ENCODE peak calls at places on chromosomes 7 and 10, in four cellular contexts. One of them, this sample, is unnamed. For H3K4me1 and H3K36me3, the result is how much of the 10 kb centered on the place peaks cover.

GRCh38 chr10:91247360-91248111 is 27.1 kb downstream of the PCGF5 start:
- DNase-seq in CD8-positive, alpha-beta memory T cell: no peak
- DNase-seq in mammary epithelial cell: no peak
- DNase-seq in lower lobe of right lung: no peak
- DNase-seq in this sample: no peak

GRCh38 chr7:45242698-45243097 is 85.1 kb downstream of the RAMP3 start:
- DNase-seq in CD8-positive, alpha-beta memory T cell: no peak
- DNase-seq in mammary epithelial cell: no peak
- DNase-seq in lower lobe of right lung: no peak
- DNase-seq in this sample: no peak

GRCh38 chr10:98528166-98528784 is 81.5 kb upstream of the HPS1 start:
- DNase-seq in CD8-positive, alpha-beta memory T cell: no peak
- DNase-seq in mammary epithelial cell: no peak
- DNase-seq in lower lobe of right lung: no peak
- DNase-seq in this sample: no peak

GRCh38 chr7:66894463-66895080 is 26.5 kb upstream of the TMEM248 start:
- DNase-seq in CD8-positive, alpha-beta memory T cell: no peak
- DNase-seq in mammary epithelial cell: peak
- DNase-seq in lower lobe of right lung: no peak
- DNase-seq in this sample: no peak

GRCh38 chr10:62681211-62681940 is 123.1 kb upstream of the ADO start:
- DNase-seq in CD8-positive, alpha-beta memory T cell: peak
- DNase-seq in mammary epithelial cell: no peak
- DNase-seq in lower lobe of right lung: peak
- DNase-seq in this sample: no peak

GRCh38 chr7:12756841-12757240 is 69.4 kb downstream of the ARL4A start:
- DNase-seq in CD8-positive, alpha-beta memory T cell: no peak
- DNase-seq in mammary epithelial cell: no peak
- DNase-seq in lower lobe of right lung: no peak
- DNase-seq in this sample: no peak

GRCh38 chr7:95267754-95268153 is 56.6 kb downstream of the PON1 start:
- DNase-seq in CD8-positive, alpha-beta memory T cell: no peak
- DNase-seq in mammary epithelial cell: no peak
- DNase-seq in lower lobe of right lung: no peak
- DNase-seq in this sample: no peak

GRCh38 chr7:25790261-25790660 is 361.7 kb upstream of the NFE2L3 start:
- DNase-seq in CD8-positive, alpha-beta memory T cell: no peak
- DNase-seq in mammary epithelial cell: no peak
- DNase-seq in lower lobe of right lung: no peak
- DNase-seq in this sample: no peak

GRCh38 chr7:114944742-114945625 is 23.1 kb downstream of the MDFIC start:
- DNase-seq in CD8-positive, alpha-beta memory T cell: no peak
- DNase-seq in mammary epithelial cell: no peak
- DNase-seq in lower lobe of right lung: peak
- DNase-seq in this sample: no peak

GRCh38 chr7:75711634-75712494 is 26.9 kb downstream of the HIP1 start:
- DNase-seq in CD8-positive, alpha-beta memory T cell: no peak
- DNase-seq in mammary epithelial cell: no peak
- DNase-seq in lower lobe of right lung: peak
- DNase-seq in this sample: no peak

DNA sequence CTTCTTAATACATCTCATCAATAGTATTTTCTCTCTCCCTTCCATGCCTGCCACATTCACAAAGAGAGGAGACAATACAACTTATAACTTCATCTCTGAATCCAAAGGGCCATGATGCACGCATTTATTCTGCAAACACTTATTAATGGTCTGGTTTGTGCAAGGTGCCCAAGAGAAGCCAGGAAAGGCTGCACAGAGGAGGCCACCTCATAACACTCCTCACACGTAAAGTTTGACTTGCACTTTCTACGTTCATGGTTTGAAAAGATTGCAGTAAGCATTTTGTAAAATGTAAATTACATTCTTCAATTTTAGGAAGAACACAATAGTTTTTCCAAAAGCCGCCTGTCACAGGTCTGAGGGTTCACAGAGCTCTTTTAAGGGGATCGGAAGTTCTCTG is 1.2 kb upstream of the PALS2 start:
- DNase-seq in CD8-positive, alpha-beta memory T cell: no peak
- DNase-seq in mammary epithelial cell: no peak
- DNase-seq in lower lobe of right lung: no peak
- DNase-seq in this sample: no peak
- H3K4me3 ChIP-seq in CD8-positive, alpha-beta memory T cell: peak
- H3K4me3 ChIP-seq in mammary epithelial cell: no peak
- H3K4me3 ChIP-seq in lower lobe of right lung: peak
- H3K4me3 ChIP-seq in this sample: no peak

DNA sequence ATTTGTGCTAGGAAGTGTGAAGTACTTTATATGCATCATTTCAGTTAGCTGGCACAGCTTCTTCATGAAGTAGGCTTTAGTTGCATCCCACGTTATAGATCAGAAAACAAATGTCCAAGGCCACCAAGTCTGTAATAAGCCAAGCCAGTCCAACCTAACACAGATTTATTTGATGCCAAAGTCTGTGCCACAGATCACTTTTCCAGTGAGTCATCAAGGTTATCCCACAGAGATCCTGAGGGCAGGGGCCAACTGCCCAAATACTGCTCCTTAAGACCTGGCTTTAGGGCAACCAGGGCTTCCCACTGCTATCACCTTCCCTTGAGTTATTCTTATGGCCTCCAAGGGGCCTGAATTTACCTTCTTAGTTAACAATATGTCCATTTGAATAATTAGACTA is 1340.4 kb downstream of the XPNPEP1 start:
- DNase-seq in CD8-positive, alpha-beta memory T cell: no peak
- DNase-seq in mammary epithelial cell: no peak
- DNase-seq in lower lobe of right lung: no peak
- DNase-seq in this sample: no peak
- H3K4me1 ChIP-seq in CD8-positive, alpha-beta memory T cell: under half
- H3K4me1 ChIP-seq in mammary epithelial cell: under half
- H3K4me1 ChIP-seq in lower lobe of right lung: under half
- H3K4me1 ChIP-seq in this sample: under half

GRCh38 chr10:125734148-125734547 is 14.6 kb downstream of the EDRF1 start:
- DNase-seq in CD8-positive, alpha-beta memory T cell: no peak
- DNase-seq in mammary epithelial cell: no peak
- DNase-seq in lower lobe of right lung: no peak
- DNase-seq in this sample: no peak

GRCh38 chr10:125742465-125742864 is 23.0 kb downstream of the EDRF1 start:
- DNase-seq in CD8-positive, alpha-beta memory T cell: no peak
- DNase-seq in mammary epithelial cell: no peak
- DNase-seq in lower lobe of right lung: no peak
- DNase-seq in this sample: no peak

GRCh38 chr10:125734823-125735222 is 15.3 kb downstream of the EDRF1 start:
- DNase-seq in CD8-positive, alpha-beta memory T cell: no peak
- DNase-seq in mammary epithelial cell: no peak
- DNase-seq in lower lobe of right lung: no peak
- DNase-seq in this sample: no peak

DNA sequence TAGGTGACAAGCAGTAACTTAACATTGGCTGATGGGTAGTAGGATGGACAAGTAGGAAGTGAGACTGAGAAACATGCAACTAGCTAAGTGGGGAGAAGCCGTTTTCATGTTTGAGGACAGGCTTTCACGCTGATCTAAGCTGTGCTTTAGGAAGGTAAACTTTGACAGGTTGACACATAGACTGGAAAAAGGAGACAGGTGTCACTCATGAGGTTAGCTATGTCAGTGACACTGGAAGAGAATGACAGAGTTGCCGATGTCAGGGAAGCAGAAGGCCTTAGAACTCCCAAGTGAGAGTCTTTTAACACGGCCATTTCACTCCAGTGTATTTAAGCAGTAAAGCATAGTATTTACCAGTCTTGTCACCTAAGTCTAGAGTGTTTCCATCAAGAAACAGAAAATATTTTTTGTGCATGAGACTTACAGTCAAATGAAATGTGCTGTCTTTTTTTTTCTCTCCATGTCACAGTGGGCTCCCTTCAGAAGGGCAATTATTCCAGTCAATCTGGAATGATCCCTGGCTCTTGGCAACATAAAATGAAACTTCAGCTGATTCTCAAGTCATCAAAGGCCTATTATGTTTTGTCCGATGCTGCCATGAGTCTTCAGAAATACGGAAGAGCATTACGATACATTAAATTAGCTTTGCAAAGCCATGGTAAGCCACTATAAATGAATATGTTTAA is 20.6 kb downstream of the EDRF1 start:
- DNase-seq in CD8-positive, alpha-beta memory T cell: no peak
- DNase-seq in mammary epithelial cell: no peak
- DNase-seq in lower lobe of right lung: no peak
- DNase-seq in this sample: no peak
- H3K36me3 ChIP-seq in CD8-positive, alpha-beta memory T cell: half or more
- H3K36me3 ChIP-seq in mammary epithelial cell: half or more
- H3K36me3 ChIP-seq in lower lobe of right lung: half or more
- H3K36me3 ChIP-seq in this sample: half or more

DNA sequence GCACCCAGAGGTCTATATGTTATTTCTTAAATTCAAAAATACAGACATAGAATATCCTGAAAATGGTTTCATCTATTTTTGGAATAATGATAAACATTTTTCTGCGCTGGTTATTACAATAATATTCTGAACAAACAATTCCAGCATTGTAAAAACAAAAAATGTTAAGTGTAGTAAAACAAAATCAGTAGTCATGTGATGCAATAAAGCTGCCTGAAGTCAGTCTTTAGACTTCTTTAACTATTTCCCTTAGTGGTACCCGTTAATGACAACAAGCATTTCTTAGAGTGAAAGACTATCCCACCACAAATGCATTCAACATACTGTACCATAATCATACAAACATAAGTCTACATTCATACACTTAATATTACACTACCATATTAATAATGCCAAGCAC is 1.6 kb downstream of the SKAP2 start:
- DNase-seq in CD8-positive, alpha-beta memory T cell: no peak
- DNase-seq in mammary epithelial cell: peak
- DNase-seq in lower lobe of right lung: no peak
- DNase-seq in this sample: no peak
- H3K4me3 ChIP-seq in CD8-positive, alpha-beta memory T cell: no peak
- H3K4me3 ChIP-seq in mammary epithelial cell: peak
- H3K4me3 ChIP-seq in lower lobe of right lung: peak
- H3K4me3 ChIP-seq in this sample: no peak

GRCh38 chr7:48098846-48099245 is 9.8 kb downstream of the UPP1 start:
- DNase-seq in CD8-positive, alpha-beta memory T cell: no peak
- DNase-seq in mammary epithelial cell: no peak
- DNase-seq in lower lobe of right lung: no peak
- DNase-seq in this sample: no peak

GRCh38 chr7:48097511-48098231 is 8.6 kb downstream of the UPP1 start:
- DNase-seq in CD8-positive, alpha-beta memory T cell: no peak
- DNase-seq in mammary epithelial cell: no peak
- DNase-seq in lower lobe of right lung: no peak
- DNase-seq in this sample: no peak

GRCh38 chr7:48094861-48095293 is 5.8 kb downstream of the UPP1 start:
- DNase-seq in CD8-positive, alpha-beta memory T cell: no peak
- DNase-seq in mammary epithelial cell: peak
- DNase-seq in lower lobe of right lung: no peak
- DNase-seq in this sample: no peak

GRCh38 chr7:48099781-48100180 is 10.7 kb downstream of the UPP1 start:
- DNase-seq in CD8-positive, alpha-beta memory T cell: no peak
- DNase-seq in mammary epithelial cell: no peak
- DNase-seq in lower lobe of right lung: no peak
- DNase-seq in this sample: no peak

DNA sequence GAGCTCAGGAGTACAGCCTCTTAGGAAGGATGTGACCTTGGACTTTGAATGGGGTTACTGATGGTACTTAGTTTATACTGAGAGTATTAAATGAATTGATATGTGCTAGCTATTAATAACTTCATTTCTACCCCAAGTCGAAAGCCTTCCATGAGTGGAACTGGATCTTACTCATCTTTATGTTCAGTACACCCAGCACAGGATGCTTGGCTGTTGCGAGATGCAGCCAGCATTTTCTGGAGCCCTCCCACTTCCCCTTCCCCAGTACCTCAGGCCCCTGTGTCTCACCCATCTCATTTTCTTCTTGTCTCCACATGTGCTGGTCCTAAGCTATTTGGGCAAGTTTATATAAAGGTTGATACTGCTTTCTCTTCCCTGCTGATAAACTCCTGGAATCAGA is 7.2 kb downstream of the UPP1 start:
- DNase-seq in CD8-positive, alpha-beta memory T cell: no peak
- DNase-seq in mammary epithelial cell: no peak
- DNase-seq in lower lobe of right lung: no peak
- DNase-seq in this sample: no peak
- H3K4me1 ChIP-seq in CD8-positive, alpha-beta memory T cell: half or more
- H3K4me1 ChIP-seq in mammary epithelial cell: half or more
- H3K4me1 ChIP-seq in lower lobe of right lung: half or more
- H3K4me1 ChIP-seq in this sample: half or more

GRCh38 chr7:36266683-36267082 is 113.6 kb downstream of the EEPD1 start:
- DNase-seq in CD8-positive, alpha-beta memory T cell: no peak
- DNase-seq in mammary epithelial cell: no peak
- DNase-seq in lower lobe of right lung: no peak
- DNase-seq in this sample: no peak
- H3K36me3 ChIP-seq in CD8-positive, alpha-beta memory T cell: under half
- H3K36me3 ChIP-seq in mammary epithelial cell: under half
- H3K36me3 ChIP-seq in lower lobe of right lung: under half
- H3K36me3 ChIP-seq in this sample: under half

This sample was measured in RWPE2.